ENCODE peak calls at places on chromosomes 1 and 21, in nine cellular contexts. L is endodermal cell, T is neural progenitor cell, G is astrocyte, R is MCF 10A, B is bronchial epithelial cell, E is RWPE1, A is fibroblast of pulmonary artery, K is A549. J is an unnamed sample.

GRCh38 chr21:35111531-35111930 is 62.4 kb upstream of the RUNX1 start:
- DNase-seq in L (no peak), T (no peak), G (no peak), R (peak; percentile 53), B (peak; percentile 63), E (peak; percentile 32), A (no peak), K (no peak), J (no peak)

GRCh38 chr1:85952460-85952859 is 204.1 kb downstream of the COL24A1 start:
- DNase-seq in L (no peak), T (no peak), G (no peak), R (peak; percentile 10), B (no peak), E (no peak), A (no peak), K (no peak), J (no peak)

GRCh38 chr1:154306151-154306550 is 14.7 kb upstream of the AQP10 start:
- DNase-seq in L (no peak), T (no peak), G (peak; percentile 63), R (no peak), B (no peak), E (no peak), A (no peak), K (no peak), J (no peak)

GRCh38 chr1:160460683-160461287 is 60.4 kb downstream of the VANGL2 start:
- DNase-seq in L (no peak), T (no peak), G (no peak), R (peak; percentile 12), B (no peak), E (no peak), A (peak; percentile 1), K (no peak), J (no peak)

GRCh38 chr1:230651235-230651634 is 9.0 kb downstream of the COG2 start:
- DNase-seq in L (no peak), T (no peak), G (no peak), R (no peak), B (no peak), E (no peak), A (no peak), K (no peak), J (no peak)

GRCh38 chr1:176880954-176881595 is 283.4 kb downstream of the ASTN1 start:
- DNase-seq in L (peak; percentile 93), T (peak; percentile 95), G (peak; percentile 29), R (peak; percentile 90), B (peak; percentile 49), E (peak; percentile 79), A (peak; percentile 77), K (peak; percentile 69), J (peak; percentile 63)

GRCh38 chr21:35648512-35648911 is 411.8 kb downstream of the SETD4 start:
- DNase-seq in L (no peak), T (no peak), G (no peak), R (peak; percentile 12), B (no peak), E (no peak), A (no peak), K (no peak), J (no peak)

GRCh38 chr1:232437510-232437909 is 192.4 kb downstream of the SIPA1L2 start:
- DNase-seq in L (no peak), T (no peak), G (no peak), R (no peak), B (no peak), E (no peak), A (no peak), K (no peak), J (no peak)

GRCh38 chr1:56477164-56478111 is 101.9 kb downstream of the PLPP3 start:
- DNase-seq in L (peak; percentile 83), T (peak; percentile 79), G (peak; percentile 63), R (no peak), B (no peak), E (no peak), A (peak; percentile 60), K (no peak), J (peak; percentile 26)

GRCh38 chr21:17462276-17462981 is 50.4 kb upstream of the CXADR start:
- DNase-seq in L (no peak), T (no peak), G (peak; percentile 76), R (peak; percentile 54), B (peak; percentile 30), E (no peak), A (peak; percentile 21), K (peak; percentile 76), J (no peak)

GRCh38 chr1:236663934-236664333 is 22.4 kb upstream of the ACTN2 start:
- DNase-seq in L (no peak), T (no peak), G (no peak), R (no peak), B (no peak), E (no peak), A (no peak), K (no peak), J (no peak)

GRCh38 chr1:61746768-61747167 is 4.5 kb downstream of the PATJ start:
- DNase-seq in L (no peak), T (no peak), G (no peak), R (no peak), B (peak; percentile 30), E (no peak), A (peak; percentile 31), K (peak; percentile 12), J (no peak)

GRCh38 chr1:119929643-119930310 is 33.5 kb upstream of the ADAM30 start:
- DNase-seq in L (no peak), T (no peak), G (no peak), R (peak; percentile 21), B (peak; percentile 75), E (no peak), A (no peak), K (no peak), J (no peak)

GRCh38 chr1:3939242-3940080 is 39.4 kb upstream of the C1orf174 start:
- DNase-seq in L (no peak), T (no peak), G (no peak), R (no peak), B (no peak), E (no peak), A (no peak), K (no peak), J (no peak)

GRCh38 chr1:19376428-19377372 is 64.6 kb downstream of the SLC66A1 start:
- DNase-seq in L (no peak), T (no peak), G (no peak), R (no peak), B (no peak), E (no peak), A (no peak), K (no peak), J (no peak)

GRCh38 chr1:195597929-195598328 is 1010.3 kb downstream of the KCNT2 start:
- DNase-seq in L (no peak), T (no peak), G (no peak), R (no peak), B (no peak), E (no peak), A (no peak), K (no peak), J (no peak)

DNA sequence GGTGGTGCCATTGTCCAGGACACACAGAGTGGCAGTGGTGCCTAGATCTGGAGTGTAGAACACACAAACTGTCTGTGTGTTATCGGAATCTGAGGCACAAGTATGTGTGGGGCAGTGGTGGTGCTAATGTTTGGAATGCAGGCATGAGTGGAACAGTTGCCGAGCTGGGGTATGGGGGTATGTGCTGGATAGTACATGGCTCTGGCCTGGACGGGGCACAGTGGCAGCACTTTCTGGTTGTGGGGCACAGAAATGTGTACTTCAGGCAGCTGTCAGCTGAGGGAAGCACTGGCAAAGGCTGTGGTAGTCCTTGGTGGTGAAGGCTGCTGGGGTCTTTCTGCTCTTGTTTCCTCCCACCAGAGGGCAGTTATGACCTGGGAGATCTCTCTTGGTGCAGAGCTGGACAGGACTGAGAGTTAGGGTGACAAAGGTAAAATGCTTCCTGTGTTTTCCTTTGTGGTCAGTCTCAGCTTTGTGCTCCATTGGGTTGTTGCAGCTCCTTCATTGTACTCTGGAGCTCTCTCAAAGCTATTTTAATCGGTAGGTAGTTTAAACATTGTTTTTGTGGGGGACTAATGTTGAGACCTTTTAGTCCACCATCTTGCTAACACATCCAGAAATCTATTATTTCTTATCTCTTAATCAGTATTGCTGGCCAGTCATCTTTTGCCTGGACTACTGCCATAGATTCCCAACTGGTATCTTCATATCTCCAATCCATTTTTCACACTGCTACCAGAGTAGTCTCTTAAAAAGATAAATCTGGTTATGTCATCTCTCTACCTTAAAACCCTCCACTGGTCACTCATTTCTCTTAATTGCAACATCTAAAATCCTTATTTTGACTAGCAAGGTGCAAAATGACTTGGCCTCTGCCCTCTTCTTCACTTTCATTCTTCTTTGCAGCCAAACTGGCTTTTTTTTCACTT is 83.9 kb upstream of the NBPF4 start:
- DNase-seq in L (peak; percentile 82), T (peak; percentile 56), G (no peak), R (peak; percentile 20), B (no peak), E (no peak), A (peak; percentile 1), K (peak; percentile 20), J (no peak)
- TF ChIP-seq CTCF in L (peak; percentile 82), T (peak; percentile 51), G (no peak), R (peak; percentile 9), B (no peak), E (no peak), A (no peak), K (no peak), J (no peak)

GRCh38 chr1:197526736-197527371 is 248.4 kb downstream of the DENND1B start:
- DNase-seq in L (no peak), T (peak; percentile 59), G (peak; percentile 4), R (peak; percentile 50), B (peak; percentile 32), E (peak; percentile 31), A (peak; percentile 57), K (peak; percentile 34), J (peak; percentile 10)
- TF ChIP-seq CTCF in L (peak; percentile 88), T (peak; percentile 73), G (peak; percentile 42), R (peak; percentile 73), B (no peak), E (peak; percentile 70), A (peak; percentile 42), K (peak; percentile 55), J (peak; percentile 37)

GRCh38 chr1:25863486-25864262 is 4.4 kb upstream of the AUNIP start:
- DNase-seq in L (no peak), T (no peak), G (no peak), R (no peak), B (no peak), E (no peak), A (no peak), K (no peak), J (no peak)
- TF ChIP-seq CTCF in L (peak; percentile 27), T (no peak), G (no peak), R (no peak), B (no peak), E (no peak), A (no peak), K (no peak), J (no peak)

GRCh38 chr1:152015766-152016165 is 21.0 kb downstream of the S100A11 start:
- DNase-seq in L (no peak), T (no peak), G (no peak), R (no peak), B (no peak), E (no peak), A (no peak), K (no peak), J (no peak)

GRCh38 chr1:152014943-152015342 is 21.3 kb upstream of the S100A10 start:
- DNase-seq in L (no peak), T (no peak), G (no peak), R (no peak), B (no peak), E (no peak), A (no peak), K (no peak), J (no peak)

GRCh38 chr1:152021557-152021956 is 15.2 kb downstream of the S100A11 start:
- DNase-seq in L (no peak), T (no peak), G (no peak), R (no peak), B (no peak), E (no peak), A (no peak), K (no peak), J (no peak)

GRCh38 chr1:152022521-152022920 is 14.3 kb downstream of the S100A11 start:
- DNase-seq in L (no peak), T (no peak), G (no peak), R (no peak), B (no peak), E (no peak), A (no peak), K (no peak), J (no peak)

GRCh38 chr1:152018537-152018936 is 18.3 kb downstream of the S100A11 start:
- DNase-seq in L (peak; percentile 88), T (peak; percentile 66), G (no peak), R (no peak), B (no peak), E (no peak), A (peak; percentile 27), K (peak; percentile 42), J (no peak)
- TF ChIP-seq CTCF in L (peak; percentile 84), T (peak; percentile 72), G (peak; percentile 18), R (no peak), B (peak; percentile 45), E (no peak), A (peak; percentile 34), K (peak; percentile 31), J (no peak)